ENCODE peak calls at places on chromosomes 16 and 17, in seven cellular contexts. One of them, this sample, is unnamed.

GRCh38 chr16:12067714-12068401 is 91.3 kb downstream of the SNX29 start:
- DNase-seq in EL: peak
- DNase-seq in NCI-H1694: peak
- DNase-seq in NCI-H2107: peak
- DNase-seq in T-cell: peak
- DNase-seq in NCI-H2081: peak
- DNase-seq in hypothalamus: peak
- DNase-seq in this sample: no peak

GRCh38 chr16:71289732-71290062 is 495 bp upstream of the CMTR2 start:
- DNase-seq in NCI-H2081: no peak
- DNase-seq in NCI-H1694: no peak
- DNase-seq in T-cell: no peak
- DNase-seq in EL: no peak
- DNase-seq in NCI-H2107: no peak
- DNase-seq in hypothalamus: no peak
- DNase-seq in this sample: no peak

GRCh38 chr16:11697319-11697718 is 29.1 kb downstream of the SNN start:
- DNase-seq in EL: no peak
- DNase-seq in T-cell: no peak
- DNase-seq in NCI-H2107: no peak
- DNase-seq in NCI-H2081: no peak
- DNase-seq in hypothalamus: no peak
- DNase-seq in NCI-H1694: peak
- DNase-seq in this sample: no peak

GRCh38 chr16:69467531-69468204 is 43.2 kb downstream of the CYB5B start:
- DNase-seq in T-cell: no peak
- DNase-seq in NCI-H2107: no peak
- DNase-seq in EL: no peak
- DNase-seq in hypothalamus: no peak
- DNase-seq in NCI-H2081: no peak
- DNase-seq in NCI-H1694: no peak
- DNase-seq in this sample: no peak

GRCh38 chr17:34146440-34147043 is 108.5 kb upstream of the CCL2 start:
- DNase-seq in NCI-H2107: peak
- DNase-seq in T-cell: peak
- DNase-seq in NCI-H1694: peak
- DNase-seq in NCI-H2081: no peak
- DNase-seq in hypothalamus: no peak
- DNase-seq in EL: no peak
- DNase-seq in this sample: peak

GRCh38 chr17:17236295-17237025 is 508 bp downstream of the FLCN start:
- DNase-seq in NCI-H1694: peak
- DNase-seq in NCI-H2107: no peak
- DNase-seq in NCI-H2081: no peak
- DNase-seq in hypothalamus: no peak
- DNase-seq in EL: peak
- DNase-seq in T-cell: no peak
- DNase-seq in this sample: no peak

GRCh38 chr17:82097187-82097918 is 683 bp downstream of the FASN start:
- DNase-seq in NCI-H1694: no peak
- DNase-seq in NCI-H2107: no peak
- DNase-seq in NCI-H2081: peak
- DNase-seq in T-cell: no peak
- DNase-seq in hypothalamus: no peak
- DNase-seq in EL: peak
- DNase-seq in this sample: no peak

GRCh38 chr16:2528161-2529060 is 2.8 kb downstream of the CEMP1 start:
- DNase-seq in NCI-H2081: no peak
- DNase-seq in NCI-H1694: no peak
- DNase-seq in NCI-H2107: no peak
- DNase-seq in T-cell: no peak
- DNase-seq in EL: no peak
- DNase-seq in hypothalamus: no peak
- DNase-seq in this sample: no peak

GRCh38 chr17:42453544-42453943 is 5.1 kb upstream of the ATP6V0A1 start:
- DNase-seq in EL: no peak
- DNase-seq in NCI-H1694: no peak
- DNase-seq in NCI-H2107: no peak
- DNase-seq in T-cell: no peak
- DNase-seq in hypothalamus: no peak
- DNase-seq in NCI-H2081: no peak
- DNase-seq in this sample: no peak

GRCh38 chr17:32341141-32341856 is 674 bp downstream of the C17orf75 start:
- DNase-seq in T-cell: no peak
- DNase-seq in NCI-H2107: no peak
- DNase-seq in NCI-H2081: peak
- DNase-seq in hypothalamus: no peak
- DNase-seq in EL: peak
- DNase-seq in NCI-H1694: peak
- DNase-seq in this sample: peak

GRCh38 chr16:78684655-78685400 is 585.4 kb downstream of the WWOX start:
- DNase-seq in NCI-H2081: no peak
- DNase-seq in NCI-H1694: no peak
- DNase-seq in EL: no peak
- DNase-seq in NCI-H2107: no peak
- DNase-seq in T-cell: no peak
- DNase-seq in hypothalamus: no peak
- DNase-seq in this sample: no peak

GRCh38 chr17:4587803-4588202 is 3.5 kb downstream of the SMTNL2 start:
- DNase-seq in EL: no peak
- DNase-seq in NCI-H2107: no peak
- DNase-seq in NCI-H1694: no peak
- DNase-seq in T-cell: no peak
- DNase-seq in hypothalamus: no peak
- DNase-seq in NCI-H2081: no peak
- DNase-seq in this sample: no peak

GRCh38 chr17:50661348-50661747 is 26.7 kb downstream of the ABCC3 start:
- DNase-seq in hypothalamus: no peak
- DNase-seq in T-cell: no peak
- DNase-seq in NCI-H1694: no peak
- DNase-seq in NCI-H2081: no peak
- DNase-seq in EL: no peak
- DNase-seq in NCI-H2107: no peak
- DNase-seq in this sample: no peak

GRCh38 chr16:84068783-84069464 is 26.3 kb upstream of the SLC38A8 start:
- DNase-seq in NCI-H1694: no peak
- DNase-seq in T-cell: no peak
- DNase-seq in NCI-H2107: no peak
- DNase-seq in NCI-H2081: no peak
- DNase-seq in hypothalamus: no peak
- DNase-seq in EL: no peak
- DNase-seq in this sample: no peak

GRCh38 chr17:17757391-17757791 is 76.1 kb downstream of the RAI1 start:
- DNase-seq in hypothalamus: no peak
- DNase-seq in T-cell: peak
- DNase-seq in EL: no peak
- DNase-seq in NCI-H1694: no peak
- DNase-seq in NCI-H2081: peak
- DNase-seq in NCI-H2107: peak
- DNase-seq in this sample: no peak

GRCh38 chr17:42781639-42782401 is 1.4 kb downstream of the WNK4 start:
- DNase-seq in EL: peak
- DNase-seq in NCI-H2107: no peak
- DNase-seq in hypothalamus: no peak
- DNase-seq in T-cell: no peak
- DNase-seq in NCI-H2081: no peak
- DNase-seq in NCI-H1694: no peak
- DNase-seq in this sample: no peak

GRCh38 chr17:78879679-78880186 is 23.3 kb downstream of the CEP295NL start:
- DNase-seq in hypothalamus: no peak
- DNase-seq in NCI-H2107: no peak
- DNase-seq in EL: peak
- DNase-seq in T-cell: no peak
- DNase-seq in NCI-H1694: no peak
- DNase-seq in NCI-H2081: no peak
- DNase-seq in this sample: no peak

GRCh38 chr17:15279011-15279477 is 13.9 kb upstream of the PMP22 start:
- DNase-seq in NCI-H2107: no peak
- DNase-seq in T-cell: no peak
- DNase-seq in EL: peak
- DNase-seq in hypothalamus: no peak
- DNase-seq in NCI-H2081: no peak
- DNase-seq in NCI-H1694: no peak
- DNase-seq in this sample: no peak

GRCh38 chr17:79423811-79424465 is 186.9 kb downstream of the RBFOX3 start:
- DNase-seq in NCI-H2081: no peak
- DNase-seq in hypothalamus: no peak
- DNase-seq in T-cell: no peak
- DNase-seq in EL: no peak
- DNase-seq in NCI-H1694: no peak
- DNase-seq in NCI-H2107: no peak
- DNase-seq in this sample: no peak

GRCh38 chr17:35447494-35447893 is 1.1 kb downstream of the SLFN13 start:
- DNase-seq in NCI-H1694: no peak
- DNase-seq in EL: no peak
- DNase-seq in hypothalamus: no peak
- DNase-seq in NCI-H2107: no peak
- DNase-seq in NCI-H2081: no peak
- DNase-seq in T-cell: no peak
- DNase-seq in this sample: no peak

GRCh38 chr16:22147853-22148252 is 14.5 kb upstream of the SDR42E2 start:
- DNase-seq in NCI-H2081: no peak
- DNase-seq in NCI-H2107: no peak
- DNase-seq in hypothalamus: no peak
- DNase-seq in NCI-H1694: no peak
- DNase-seq in EL: no peak
- DNase-seq in T-cell: no peak
- DNase-seq in this sample: no peak

GRCh38 chr16:71499775-71500364 is 10.7 kb upstream of the ZNF19 start:
- DNase-seq in EL: peak
- DNase-seq in NCI-H2107: peak
- DNase-seq in T-cell: no peak
- DNase-seq in NCI-H2081: peak
- DNase-seq in hypothalamus: no peak
- DNase-seq in NCI-H1694: peak
- DNase-seq in this sample: peak

This sample was measured in T follicular helper cell.